ENCODE peak calls at places on chromosome 2, in four cellular contexts. Q, H, K and M are unnamed samples.

GRCh38 chr2:235002198-235003095 is 50.6 kb downstream of the SH3BP4 start:
- DNase-seq in Q (no peak), H (no peak), K (no peak), M (no peak)

GRCh38 chr2:41937464-41937861 is 110.4 kb upstream of the PKDCC start:
- DNase-seq in Q (no peak), H (no peak), K (no peak), M (no peak)

GRCh38 chr2:191899442-191899841 is 52.6 kb upstream of the CAVIN2 start:
- DNase-seq in Q (peak; percentile 35), H (no peak), K (no peak), M (no peak)

GRCh38 chr2:118837621-118838020 is 9.8 kb downstream of the EN1 start:
- DNase-seq in Q (no peak), H (no peak), K (no peak), M (no peak)

GRCh38 chr2:60608679-60609078 is 55.2 kb upstream of the BCL11A start:
- DNase-seq in Q (no peak), H (no peak), K (no peak), M (peak; percentile 2)

GRCh38 chr2:200042102-200042735 is 86.8 kb downstream of the MAIP1 start:
- DNase-seq in Q (no peak), H (no peak), K (no peak), M (no peak)

GRCh38 chr2:151486100-151486499 is 76.4 kb downstream of the RIF1 start:
- DNase-seq in Q (no peak), H (no peak), K (no peak), M (no peak)

GRCh38 chr2:238259085-238260020 is 19.5 kb upstream of the HES6 start:
- DNase-seq in Q (no peak), H (peak; percentile 29), K (no peak), M (no peak)